ENCODE peak calls at places on chromosomes 6 and 20, in five cellular contexts. One of them, this sample, is unnamed.

GRCh38 chr6:13538084-13538483 is 36.3 kb upstream of the SIRT5 start:
- DNase-seq in effector CD8-positive, alpha-beta T cell: no peak
- DNase-seq in NCI-H1105 treated with DMSO at 0.1 percent for 48 hours: peak
- DNase-seq in HT-29: peak
- DNase-seq in stimulated activated CD4-positive, alpha-beta T cell treated with anti-CD3 and anti-CD28 coated beads, Interleukin-4, amount 100 ng/mL, for 4 hours: no peak
- DNase-seq in this sample: no peak

GRCh38 chr6:44022296-44022661 is 105.0 kb downstream of the MRPL14 start:
- DNase-seq in effector CD8-positive, alpha-beta T cell: no peak
- DNase-seq in NCI-H1105 treated with DMSO at 0.1 percent for 48 hours: no peak
- DNase-seq in HT-29: no peak
- DNase-seq in stimulated activated CD4-positive, alpha-beta T cell treated with anti-CD3 and anti-CD28 coated beads, Interleukin-4, amount 100 ng/mL, for 4 hours: no peak
- DNase-seq in this sample: no peak

GRCh38 chr6:47308674-47309325 is 905 bp downstream of the TNFRSF21 start:
- DNase-seq in effector CD8-positive, alpha-beta T cell: no peak
- DNase-seq in NCI-H1105 treated with DMSO at 0.1 percent for 48 hours: peak
- DNase-seq in HT-29: no peak
- DNase-seq in stimulated activated CD4-positive, alpha-beta T cell treated with anti-CD3 and anti-CD28 coated beads, Interleukin-4, amount 100 ng/mL, for 4 hours: no peak
- DNase-seq in this sample: no peak

GRCh38 chr6:106508836-106509235 is 120.5 kb downstream of the RTN4IP1 start:
- DNase-seq in effector CD8-positive, alpha-beta T cell: no peak
- DNase-seq in NCI-H1105 treated with DMSO at 0.1 percent for 48 hours: no peak
- DNase-seq in HT-29: no peak
- DNase-seq in stimulated activated CD4-positive, alpha-beta T cell treated with anti-CD3 and anti-CD28 coated beads, Interleukin-4, amount 100 ng/mL, for 4 hours: no peak
- DNase-seq in this sample: no peak

GRCh38 chr20:45917790-45918141 is 5.8 kb upstream of the PLTP start:
- DNase-seq in effector CD8-positive, alpha-beta T cell: no peak
- DNase-seq in NCI-H1105 treated with DMSO at 0.1 percent for 48 hours: no peak
- DNase-seq in HT-29: no peak
- DNase-seq in stimulated activated CD4-positive, alpha-beta T cell treated with anti-CD3 and anti-CD28 coated beads, Interleukin-4, amount 100 ng/mL, for 4 hours: no peak
- DNase-seq in this sample: no peak

GRCh38 chr6:40247516-40248115 is 313.4 kb upstream of the MOCS1 start:
- DNase-seq in effector CD8-positive, alpha-beta T cell: no peak
- DNase-seq in NCI-H1105 treated with DMSO at 0.1 percent for 48 hours: no peak
- DNase-seq in HT-29: no peak
- DNase-seq in stimulated activated CD4-positive, alpha-beta T cell treated with anti-CD3 and anti-CD28 coated beads, Interleukin-4, amount 100 ng/mL, for 4 hours: no peak
- DNase-seq in this sample: no peak

GRCh38 chr20:57810511-57811372 is 100.9 kb upstream of the PMEPA1 start:
- DNase-seq in effector CD8-positive, alpha-beta T cell: no peak
- DNase-seq in NCI-H1105 treated with DMSO at 0.1 percent for 48 hours: no peak
- DNase-seq in HT-29: peak
- DNase-seq in stimulated activated CD4-positive, alpha-beta T cell treated with anti-CD3 and anti-CD28 coated beads, Interleukin-4, amount 100 ng/mL, for 4 hours: no peak
- DNase-seq in this sample: no peak

GRCh38 chr20:11034025-11034424 is 360.2 kb upstream of the JAG1 start:
- DNase-seq in effector CD8-positive, alpha-beta T cell: no peak
- DNase-seq in NCI-H1105 treated with DMSO at 0.1 percent for 48 hours: no peak
- DNase-seq in HT-29: no peak
- DNase-seq in stimulated activated CD4-positive, alpha-beta T cell treated with anti-CD3 and anti-CD28 coated beads, Interleukin-4, amount 100 ng/mL, for 4 hours: no peak
- DNase-seq in this sample: no peak

GRCh38 chr6:111922454-111923297 is 49.4 kb upstream of the FYN start:
- DNase-seq in effector CD8-positive, alpha-beta T cell: no peak
- DNase-seq in NCI-H1105 treated with DMSO at 0.1 percent for 48 hours: peak
- DNase-seq in HT-29: no peak
- DNase-seq in stimulated activated CD4-positive, alpha-beta T cell treated with anti-CD3 and anti-CD28 coated beads, Interleukin-4, amount 100 ng/mL, for 4 hours: no peak
- DNase-seq in this sample: no peak

GRCh38 chr6:150698421-150698820 is 98.7 kb downstream of the PLEKHG1 start:
- DNase-seq in effector CD8-positive, alpha-beta T cell: no peak
- DNase-seq in NCI-H1105 treated with DMSO at 0.1 percent for 48 hours: no peak
- DNase-seq in HT-29: no peak
- DNase-seq in stimulated activated CD4-positive, alpha-beta T cell treated with anti-CD3 and anti-CD28 coated beads, Interleukin-4, amount 100 ng/mL, for 4 hours: no peak
- DNase-seq in this sample: no peak

GRCh38 chr6:87663434-87663833 is 38.6 kb downstream of the AKIRIN2 start:
- DNase-seq in effector CD8-positive, alpha-beta T cell: no peak
- DNase-seq in NCI-H1105 treated with DMSO at 0.1 percent for 48 hours: no peak
- DNase-seq in HT-29: no peak
- DNase-seq in stimulated activated CD4-positive, alpha-beta T cell treated with anti-CD3 and anti-CD28 coated beads, Interleukin-4, amount 100 ng/mL, for 4 hours: no peak
- DNase-seq in this sample: no peak

GRCh38 chr6:71181565-71181964 is 107.0 kb upstream of the OGFRL1 start:
- DNase-seq in effector CD8-positive, alpha-beta T cell: no peak
- DNase-seq in NCI-H1105 treated with DMSO at 0.1 percent for 48 hours: no peak
- DNase-seq in HT-29: peak
- DNase-seq in stimulated activated CD4-positive, alpha-beta T cell treated with anti-CD3 and anti-CD28 coated beads, Interleukin-4, amount 100 ng/mL, for 4 hours: no peak
- DNase-seq in this sample: no peak

GRCh38 chr20:2653511-2654383 is 1.3 kb downstream of the NOP56 start:
- DNase-seq in effector CD8-positive, alpha-beta T cell: no peak
- DNase-seq in NCI-H1105 treated with DMSO at 0.1 percent for 48 hours: no peak
- DNase-seq in HT-29: no peak
- DNase-seq in stimulated activated CD4-positive, alpha-beta T cell treated with anti-CD3 and anti-CD28 coated beads, Interleukin-4, amount 100 ng/mL, for 4 hours: no peak
- DNase-seq in this sample: no peak

GRCh38 chr20:49245921-49246740 is 26.9 kb downstream of the DDX27 start:
- DNase-seq in effector CD8-positive, alpha-beta T cell: no peak
- DNase-seq in NCI-H1105 treated with DMSO at 0.1 percent for 48 hours: peak
- DNase-seq in HT-29: peak
- DNase-seq in stimulated activated CD4-positive, alpha-beta T cell treated with anti-CD3 and anti-CD28 coated beads, Interleukin-4, amount 100 ng/mL, for 4 hours: no peak
- DNase-seq in this sample: no peak

GRCh38 chr20:60009318-60009717 is 51.1 kb downstream of the CDH26 start:
- DNase-seq in effector CD8-positive, alpha-beta T cell: no peak
- DNase-seq in NCI-H1105 treated with DMSO at 0.1 percent for 48 hours: no peak
- DNase-seq in HT-29: no peak
- DNase-seq in stimulated activated CD4-positive, alpha-beta T cell treated with anti-CD3 and anti-CD28 coated beads, Interleukin-4, amount 100 ng/mL, for 4 hours: no peak
- DNase-seq in this sample: no peak

GRCh38 chr20:49186535-49187329 is 1.4 kb downstream of the STAU1 start:
- DNase-seq in effector CD8-positive, alpha-beta T cell: peak
- DNase-seq in NCI-H1105 treated with DMSO at 0.1 percent for 48 hours: peak
- DNase-seq in HT-29: peak
- DNase-seq in stimulated activated CD4-positive, alpha-beta T cell treated with anti-CD3 and anti-CD28 coated beads, Interleukin-4, amount 100 ng/mL, for 4 hours: peak
- DNase-seq in this sample: peak

GRCh38 chr20:61436674-61437279 is 184.7 kb downstream of the CDH4 start:
- DNase-seq in effector CD8-positive, alpha-beta T cell: no peak
- DNase-seq in NCI-H1105 treated with DMSO at 0.1 percent for 48 hours: no peak
- DNase-seq in HT-29: no peak
- DNase-seq in stimulated activated CD4-positive, alpha-beta T cell treated with anti-CD3 and anti-CD28 coated beads, Interleukin-4, amount 100 ng/mL, for 4 hours: no peak
- DNase-seq in this sample: no peak

GRCh38 chr20:2814587-2815051 is at the start of gene C20orf141:
- DNase-seq in effector CD8-positive, alpha-beta T cell: no peak
- DNase-seq in NCI-H1105 treated with DMSO at 0.1 percent for 48 hours: no peak
- DNase-seq in HT-29: no peak
- DNase-seq in stimulated activated CD4-positive, alpha-beta T cell treated with anti-CD3 and anti-CD28 coated beads, Interleukin-4, amount 100 ng/mL, for 4 hours: no peak
- DNase-seq in this sample: no peak

GRCh38 chr6:33298773-33299236 is at the start of gene RGL2:
- DNase-seq in effector CD8-positive, alpha-beta T cell: peak
- DNase-seq in NCI-H1105 treated with DMSO at 0.1 percent for 48 hours: peak
- DNase-seq in HT-29: no peak
- DNase-seq in stimulated activated CD4-positive, alpha-beta T cell treated with anti-CD3 and anti-CD28 coated beads, Interleukin-4, amount 100 ng/mL, for 4 hours: peak
- DNase-seq in this sample: peak

GRCh38 chr6:109523478-109523877 is 40.5 kb upstream of the ZBTB24 start:
- DNase-seq in effector CD8-positive, alpha-beta T cell: no peak
- DNase-seq in NCI-H1105 treated with DMSO at 0.1 percent for 48 hours: no peak
- DNase-seq in HT-29: no peak
- DNase-seq in stimulated activated CD4-positive, alpha-beta T cell treated with anti-CD3 and anti-CD28 coated beads, Interleukin-4, amount 100 ng/mL, for 4 hours: no peak
- DNase-seq in this sample: no peak

GRCh38 chr6:169868458-169868857 is 117.0 kb downstream of the ERMARD start:
- DNase-seq in effector CD8-positive, alpha-beta T cell: no peak
- DNase-seq in NCI-H1105 treated with DMSO at 0.1 percent for 48 hours: no peak
- DNase-seq in HT-29: no peak
- DNase-seq in stimulated activated CD4-positive, alpha-beta T cell treated with anti-CD3 and anti-CD28 coated beads, Interleukin-4, amount 100 ng/mL, for 4 hours: peak
- DNase-seq in this sample: no peak

GRCh38 chr6:35049885-35050284 is 91.3 kb downstream of the TCP11 start:
- DNase-seq in effector CD8-positive, alpha-beta T cell: no peak
- DNase-seq in NCI-H1105 treated with DMSO at 0.1 percent for 48 hours: no peak
- DNase-seq in HT-29: no peak
- DNase-seq in stimulated activated CD4-positive, alpha-beta T cell treated with anti-CD3 and anti-CD28 coated beads, Interleukin-4, amount 100 ng/mL, for 4 hours: no peak
- DNase-seq in this sample: no peak

GRCh38 chr20:57395111-57395959 is 4.1 kb downstream of the RBM38 start:
- DNase-seq in effector CD8-positive, alpha-beta T cell: no peak
- DNase-seq in NCI-H1105 treated with DMSO at 0.1 percent for 48 hours: no peak
- DNase-seq in HT-29: no peak
- DNase-seq in stimulated activated CD4-positive, alpha-beta T cell treated with anti-CD3 and anti-CD28 coated beads, Interleukin-4, amount 100 ng/mL, for 4 hours: no peak
- DNase-seq in this sample: no peak

GRCh38 chr6:162698004-162698403 is 29.6 kb downstream of the PRKN start:
- DNase-seq in effector CD8-positive, alpha-beta T cell: no peak
- DNase-seq in NCI-H1105 treated with DMSO at 0.1 percent for 48 hours: no peak
- DNase-seq in HT-29: no peak
- DNase-seq in stimulated activated CD4-positive, alpha-beta T cell treated with anti-CD3 and anti-CD28 coated beads, Interleukin-4, amount 100 ng/mL, for 4 hours: no peak
- DNase-seq in this sample: no peak

GRCh38 chr6:26272171-26272631 is 92.8 kb upstream of the BTN3A2 start:
- DNase-seq in effector CD8-positive, alpha-beta T cell: peak
- DNase-seq in NCI-H1105 treated with DMSO at 0.1 percent for 48 hours: no peak
- DNase-seq in HT-29: peak
- DNase-seq in stimulated activated CD4-positive, alpha-beta T cell treated with anti-CD3 and anti-CD28 coated beads, Interleukin-4, amount 100 ng/mL, for 4 hours: peak
- DNase-seq in this sample: no peak

GRCh38 chr20:55160022-55160421 is 684.6 kb downstream of the DOK5 start:
- DNase-seq in effector CD8-positive, alpha-beta T cell: no peak
- DNase-seq in NCI-H1105 treated with DMSO at 0.1 percent for 48 hours: no peak
- DNase-seq in HT-29: no peak
- DNase-seq in stimulated activated CD4-positive, alpha-beta T cell treated with anti-CD3 and anti-CD28 coated beads, Interleukin-4, amount 100 ng/mL, for 4 hours: no peak
- DNase-seq in this sample: no peak

GRCh38 chr6:129055796-129056195 is 172.9 kb downstream of the LAMA2 start:
- DNase-seq in effector CD8-positive, alpha-beta T cell: no peak
- DNase-seq in NCI-H1105 treated with DMSO at 0.1 percent for 48 hours: no peak
- DNase-seq in HT-29: no peak
- DNase-seq in stimulated activated CD4-positive, alpha-beta T cell treated with anti-CD3 and anti-CD28 coated beads, Interleukin-4, amount 100 ng/mL, for 4 hours: no peak
- DNase-seq in this sample: no peak

GRCh38 chr6:44304282-44305199 is 8.6 kb downstream of the AARS2 start:
- DNase-seq in effector CD8-positive, alpha-beta T cell: peak
- DNase-seq in NCI-H1105 treated with DMSO at 0.1 percent for 48 hours: no peak
- DNase-seq in HT-29: peak
- DNase-seq in stimulated activated CD4-positive, alpha-beta T cell treated with anti-CD3 and anti-CD28 coated beads, Interleukin-4, amount 100 ng/mL, for 4 hours: peak
- DNase-seq in this sample: peak

GRCh38 chr6:109793793-109794192 is 102.7 kb downstream of the FIG4 start:
- DNase-seq in effector CD8-positive, alpha-beta T cell: no peak
- DNase-seq in NCI-H1105 treated with DMSO at 0.1 percent for 48 hours: peak
- DNase-seq in HT-29: peak
- DNase-seq in stimulated activated CD4-positive, alpha-beta T cell treated with anti-CD3 and anti-CD28 coated beads, Interleukin-4, amount 100 ng/mL, for 4 hours: no peak
- DNase-seq in this sample: no peak

GRCh38 chr6:88165877-88166492 is at the start of gene CNR1:
- DNase-seq in effector CD8-positive, alpha-beta T cell: no peak
- DNase-seq in NCI-H1105 treated with DMSO at 0.1 percent for 48 hours: peak
- DNase-seq in HT-29: no peak
- DNase-seq in stimulated activated CD4-positive, alpha-beta T cell treated with anti-CD3 and anti-CD28 coated beads, Interleukin-4, amount 100 ng/mL, for 4 hours: no peak
- DNase-seq in this sample: no peak

GRCh38 chr6:158849899-158850806 is 31.0 kb upstream of the EZR start:
- DNase-seq in effector CD8-positive, alpha-beta T cell: no peak
- DNase-seq in NCI-H1105 treated with DMSO at 0.1 percent for 48 hours: peak
- DNase-seq in HT-29: peak
- DNase-seq in stimulated activated CD4-positive, alpha-beta T cell treated with anti-CD3 and anti-CD28 coated beads, Interleukin-4, amount 100 ng/mL, for 4 hours: peak
- DNase-seq in this sample: peak

GRCh38 chr6:104613416-104614001 is 246.2 kb downstream of the HACE1 start:
- DNase-seq in effector CD8-positive, alpha-beta T cell: no peak
- DNase-seq in NCI-H1105 treated with DMSO at 0.1 percent for 48 hours: no peak
- DNase-seq in HT-29: no peak
- DNase-seq in stimulated activated CD4-positive, alpha-beta T cell treated with anti-CD3 and anti-CD28 coated beads, Interleukin-4, amount 100 ng/mL, for 4 hours: no peak
- DNase-seq in this sample: no peak

GRCh38 chr6:85482206-85483040 is 32.5 kb downstream of the NT5E start:
- DNase-seq in effector CD8-positive, alpha-beta T cell: no peak
- DNase-seq in NCI-H1105 treated with DMSO at 0.1 percent for 48 hours: no peak
- DNase-seq in HT-29: no peak
- DNase-seq in stimulated activated CD4-positive, alpha-beta T cell treated with anti-CD3 and anti-CD28 coated beads, Interleukin-4, amount 100 ng/mL, for 4 hours: no peak
- DNase-seq in this sample: no peak

GRCh38 chr20:62211769-62212288 is 8.2 kb downstream of the HRH3 start:
- DNase-seq in effector CD8-positive, alpha-beta T cell: no peak
- DNase-seq in NCI-H1105 treated with DMSO at 0.1 percent for 48 hours: no peak
- DNase-seq in HT-29: no peak
- DNase-seq in stimulated activated CD4-positive, alpha-beta T cell treated with anti-CD3 and anti-CD28 coated beads, Interleukin-4, amount 100 ng/mL, for 4 hours: no peak
- DNase-seq in this sample: no peak